ENCODE peak calls at places on chromosomes 5 and 9, in eight cellular contexts. One of them, this sample, is unnamed.

GRCh38 chr9:123686849-123687233 is 243.1 kb downstream of the DENND1A start:
- DNase-seq in HT-29: peak
- DNase-seq in trophoblast cell: no peak
- DNase-seq in NB4: no peak
- DNase-seq in SW480: no peak
- DNase-seq in RPMI7951: no peak
- DNase-seq in HS-5: no peak
- DNase-seq in globus pallidus: no peak
- DNase-seq in this sample: no peak

GRCh38 chr5:73417307-73418035 is 31.1 kb downstream of the FOXD1 start:
- DNase-seq in HT-29: no peak
- DNase-seq in trophoblast cell: no peak
- DNase-seq in NB4: no peak
- DNase-seq in SW480: no peak
- DNase-seq in RPMI7951: peak
- DNase-seq in HS-5: no peak
- DNase-seq in globus pallidus: peak
- DNase-seq in this sample: no peak

GRCh38 chr5:68698025-68698940 is 395.5 kb upstream of the SLC30A5 start:
- DNase-seq in HT-29: no peak
- DNase-seq in trophoblast cell: no peak
- DNase-seq in NB4: no peak
- DNase-seq in SW480: no peak
- DNase-seq in RPMI7951: no peak
- DNase-seq in HS-5: no peak
- DNase-seq in globus pallidus: no peak
- DNase-seq in this sample: no peak

GRCh38 chr5:116751684-116752083 is 177.1 kb upstream of the SEMA6A start:
- DNase-seq in HT-29: no peak
- DNase-seq in trophoblast cell: no peak
- DNase-seq in NB4: no peak
- DNase-seq in SW480: no peak
- DNase-seq in RPMI7951: no peak
- DNase-seq in HS-5: no peak
- DNase-seq in globus pallidus: no peak
- DNase-seq in this sample: no peak

GRCh38 chr5:151036556-151036955 is 16.2 kb downstream of the GPX3 start:
- DNase-seq in HT-29: no peak
- DNase-seq in trophoblast cell: no peak
- DNase-seq in NB4: no peak
- DNase-seq in SW480: no peak
- DNase-seq in RPMI7951: no peak
- DNase-seq in HS-5: no peak
- DNase-seq in globus pallidus: no peak
- DNase-seq in this sample: no peak

GRCh38 chr9:95834281-95834907 is 41.1 kb upstream of the ERCC6L2 start:
- DNase-seq in HT-29: no peak
- DNase-seq in trophoblast cell: peak
- DNase-seq in NB4: no peak
- DNase-seq in SW480: peak
- DNase-seq in RPMI7951: peak
- DNase-seq in HS-5: no peak
- DNase-seq in globus pallidus: no peak
- DNase-seq in this sample: no peak

GRCh38 chr5:61399679-61400078 is 67.6 kb downstream of the ZSWIM6 start:
- DNase-seq in HT-29: no peak
- DNase-seq in trophoblast cell: no peak
- DNase-seq in NB4: no peak
- DNase-seq in SW480: no peak
- DNase-seq in RPMI7951: no peak
- DNase-seq in HS-5: no peak
- DNase-seq in globus pallidus: no peak
- DNase-seq in this sample: no peak

GRCh38 chr5:140362875-140363630 is 3.1 kb downstream of the SLC4A9 start:
- DNase-seq in HT-29: peak
- DNase-seq in trophoblast cell: peak
- DNase-seq in NB4: peak
- DNase-seq in SW480: peak
- DNase-seq in RPMI7951: peak
- DNase-seq in HS-5: no peak
- DNase-seq in globus pallidus: no peak
- DNase-seq in this sample: peak

GRCh38 chr5:40483316-40483715 is 196.4 kb upstream of the PTGER4 start:
- DNase-seq in HT-29: no peak
- DNase-seq in trophoblast cell: no peak
- DNase-seq in NB4: no peak
- DNase-seq in SW480: no peak
- DNase-seq in RPMI7951: peak
- DNase-seq in HS-5: no peak
- DNase-seq in globus pallidus: no peak
- DNase-seq in this sample: no peak

GRCh38 chr5:82105457-82105856 is 133.6 kb downstream of the ATG10 start:
- DNase-seq in HT-29: no peak
- DNase-seq in trophoblast cell: no peak
- DNase-seq in NB4: no peak
- DNase-seq in SW480: no peak
- DNase-seq in RPMI7951: peak
- DNase-seq in HS-5: no peak
- DNase-seq in globus pallidus: no peak
- DNase-seq in this sample: no peak

GRCh38 chr9:85723220-85723619 is 18.5 kb downstream of the AGTPBP1 start:
- DNase-seq in HT-29: peak
- DNase-seq in trophoblast cell: no peak
- DNase-seq in NB4: no peak
- DNase-seq in SW480: peak
- DNase-seq in RPMI7951: no peak
- DNase-seq in HS-5: no peak
- DNase-seq in globus pallidus: peak
- DNase-seq in this sample: no peak

GRCh38 chr9:111036068-111036789 is 2.0 kb downstream of the LPAR1 start:
- DNase-seq in HT-29: no peak
- DNase-seq in trophoblast cell: peak
- DNase-seq in NB4: no peak
- DNase-seq in SW480: no peak
- DNase-seq in RPMI7951: peak
- DNase-seq in HS-5: no peak
- DNase-seq in globus pallidus: peak
- DNase-seq in this sample: peak

GRCh38 chr5:134878403-134878802 is 4.2 kb downstream of the TXNDC15 start:
- DNase-seq in HT-29: no peak
- DNase-seq in trophoblast cell: no peak
- DNase-seq in NB4: no peak
- DNase-seq in SW480: no peak
- DNase-seq in RPMI7951: no peak
- DNase-seq in HS-5: no peak
- DNase-seq in globus pallidus: no peak
- DNase-seq in this sample: no peak

GRCh38 chr9:77454668-77455067 is 193.5 kb downstream of the GNA14 start:
- DNase-seq in HT-29: no peak
- DNase-seq in trophoblast cell: no peak
- DNase-seq in NB4: no peak
- DNase-seq in SW480: no peak
- DNase-seq in RPMI7951: peak
- DNase-seq in HS-5: no peak
- DNase-seq in globus pallidus: no peak
- DNase-seq in this sample: no peak

GRCh38 chr9:76699966-76700365 is 64.3 kb upstream of the PCA3 start:
- DNase-seq in HT-29: no peak
- DNase-seq in trophoblast cell: no peak
- DNase-seq in NB4: no peak
- DNase-seq in SW480: no peak
- DNase-seq in RPMI7951: no peak
- DNase-seq in HS-5: no peak
- DNase-seq in globus pallidus: no peak
- DNase-seq in this sample: no peak

GRCh38 chr5:162289489-162289888 is 221.9 kb downstream of the GABRG2 start:
- DNase-seq in HT-29: no peak
- DNase-seq in trophoblast cell: no peak
- DNase-seq in NB4: peak
- DNase-seq in SW480: no peak
- DNase-seq in RPMI7951: no peak
- DNase-seq in HS-5: no peak
- DNase-seq in globus pallidus: no peak
- DNase-seq in this sample: no peak

GRCh38 chr5:21236896-21237830 is 1249.2 kb upstream of the CDH18 start:
- DNase-seq in HT-29: no peak
- DNase-seq in trophoblast cell: no peak
- DNase-seq in NB4: no peak
- DNase-seq in SW480: no peak
- DNase-seq in RPMI7951: peak
- DNase-seq in HS-5: peak
- DNase-seq in globus pallidus: no peak
- DNase-seq in this sample: no peak

GRCh38 chr5:173848986-173849596 is 39.1 kb upstream of the CPEB4 start:
- DNase-seq in HT-29: no peak
- DNase-seq in trophoblast cell: no peak
- DNase-seq in NB4: no peak
- DNase-seq in SW480: no peak
- DNase-seq in RPMI7951: no peak
- DNase-seq in HS-5: no peak
- DNase-seq in globus pallidus: no peak
- DNase-seq in this sample: no peak

GRCh38 chr9:136961279-136962065 is 9.4 kb downstream of the LCN12 start:
- DNase-seq in HT-29: no peak
- DNase-seq in trophoblast cell: peak
- DNase-seq in NB4: no peak
- DNase-seq in SW480: no peak
- DNase-seq in RPMI7951: no peak
- DNase-seq in HS-5: no peak
- DNase-seq in globus pallidus: peak
- DNase-seq in this sample: no peak

GRCh38 chr5:156366536-156366935 is 39.6 kb downstream of the SGCD start:
- DNase-seq in HT-29: no peak
- DNase-seq in trophoblast cell: no peak
- DNase-seq in NB4: no peak
- DNase-seq in SW480: no peak
- DNase-seq in RPMI7951: peak
- DNase-seq in HS-5: no peak
- DNase-seq in globus pallidus: no peak
- DNase-seq in this sample: no peak

GRCh38 chr5:44871401-44871800 is 62.7 kb downstream of the MRPS30 start:
- DNase-seq in HT-29: no peak
- DNase-seq in trophoblast cell: no peak
- DNase-seq in NB4: no peak
- DNase-seq in SW480: no peak
- DNase-seq in RPMI7951: no peak
- DNase-seq in HS-5: no peak
- DNase-seq in globus pallidus: no peak
- DNase-seq in this sample: no peak

GRCh38 chr5:109898547-109899544 is 209.1 kb downstream of the MAN2A1 start:
- DNase-seq in HT-29: no peak
- DNase-seq in trophoblast cell: no peak
- DNase-seq in NB4: no peak
- DNase-seq in SW480: no peak
- DNase-seq in RPMI7951: no peak
- DNase-seq in HS-5: no peak
- DNase-seq in globus pallidus: peak
- DNase-seq in this sample: no peak

GRCh38 chr9:32524558-32525461 is 1.2 kb downstream of the RIGI start:
- DNase-seq in HT-29: peak
- DNase-seq in trophoblast cell: peak
- DNase-seq in NB4: peak
- DNase-seq in SW480: no peak
- DNase-seq in RPMI7951: no peak
- DNase-seq in HS-5: no peak
- DNase-seq in globus pallidus: no peak
- DNase-seq in this sample: no peak

GRCh38 chr9:97046228-97046627 is 7.3 kb upstream of the CTSV start:
- DNase-seq in HT-29: peak
- DNase-seq in trophoblast cell: peak
- DNase-seq in NB4: no peak
- DNase-seq in SW480: peak
- DNase-seq in RPMI7951: peak
- DNase-seq in HS-5: no peak
- DNase-seq in globus pallidus: no peak
- DNase-seq in this sample: no peak

GRCh38 chr5:98770158-98770910 is 3.1 kb upstream of the RGMB start:
- DNase-seq in HT-29: peak
- DNase-seq in trophoblast cell: peak
- DNase-seq in NB4: peak
- DNase-seq in SW480: peak
- DNase-seq in RPMI7951: peak
- DNase-seq in HS-5: no peak
- DNase-seq in globus pallidus: no peak
- DNase-seq in this sample: peak

GRCh38 chr9:132242621-132243155 is 80.8 kb downstream of the NTNG2 start:
- DNase-seq in HT-29: no peak
- DNase-seq in trophoblast cell: no peak
- DNase-seq in NB4: no peak
- DNase-seq in SW480: no peak
- DNase-seq in RPMI7951: no peak
- DNase-seq in HS-5: no peak
- DNase-seq in globus pallidus: no peak
- DNase-seq in this sample: no peak

GRCh38 chr9:98460704-98461103 is 205.3 kb upstream of the TBC1D2 start:
- DNase-seq in HT-29: no peak
- DNase-seq in trophoblast cell: no peak
- DNase-seq in NB4: no peak
- DNase-seq in SW480: no peak
- DNase-seq in RPMI7951: no peak
- DNase-seq in HS-5: no peak
- DNase-seq in globus pallidus: no peak
- DNase-seq in this sample: no peak

GRCh38 chr9:96027271-96028131 is 152.0 kb downstream of the ERCC6L2 start:
- DNase-seq in HT-29: no peak
- DNase-seq in trophoblast cell: no peak
- DNase-seq in NB4: no peak
- DNase-seq in SW480: no peak
- DNase-seq in RPMI7951: no peak
- DNase-seq in HS-5: no peak
- DNase-seq in globus pallidus: no peak
- DNase-seq in this sample: no peak

GRCh38 chr5:128329542-128329941 is 208.5 kb downstream of the FBN2 start:
- DNase-seq in HT-29: no peak
- DNase-seq in trophoblast cell: no peak
- DNase-seq in NB4: no peak
- DNase-seq in SW480: no peak
- DNase-seq in RPMI7951: no peak
- DNase-seq in HS-5: no peak
- DNase-seq in globus pallidus: no peak
- DNase-seq in this sample: no peak

This sample was measured in BE2C.